ENCODE peak calls at places on chromosomes 3 and 15, in seven cellular contexts. One of them, this sample, is unnamed.

GRCh38 chr3:171255236-171255806 is 204.9 kb downstream of the TNIK start:
- DNase-seq in Calu3: peak; percentile 40
- DNase-seq in A673: no peak
- DNase-seq in upper lobe of right lung: no peak
- DNase-seq in AG09309: no peak
- DNase-seq in left ventricle myocardium inferior: no peak
- DNase-seq in ascending aorta: no peak
- DNase-seq in this sample: no peak

GRCh38 chr3:71450162-71450561 is 133.4 kb downstream of the FOXP1 start:
- DNase-seq in AG09309: no peak
- DNase-seq in upper lobe of right lung: no peak
- DNase-seq in ascending aorta: no peak
- DNase-seq in left ventricle myocardium inferior: no peak
- DNase-seq in A673: no peak
- DNase-seq in Calu3: no peak
- DNase-seq in this sample: no peak

GRCh38 chr3:11609481-11609880 is 34.2 kb downstream of the VGLL4 start:
- DNase-seq in A673: no peak
- DNase-seq in Calu3: no peak
- DNase-seq in upper lobe of right lung: no peak
- DNase-seq in AG09309: no peak
- DNase-seq in ascending aorta: no peak
- DNase-seq in left ventricle myocardium inferior: no peak
- DNase-seq in this sample: no peak

GRCh38 chr3:185926445-185926844 is 11.4 kb downstream of the TRA2B start:
- DNase-seq in A673: no peak
- DNase-seq in upper lobe of right lung: no peak
- DNase-seq in Calu3: no peak
- DNase-seq in left ventricle myocardium inferior: no peak
- DNase-seq in ascending aorta: no peak
- DNase-seq in AG09309: no peak
- DNase-seq in this sample: no peak

GRCh38 chr3:51845129-51845528 is 16.3 kb upstream of the IQCF2 start:
- DNase-seq in Calu3: no peak
- DNase-seq in upper lobe of right lung: no peak
- DNase-seq in AG09309: no peak
- DNase-seq in ascending aorta: no peak
- DNase-seq in left ventricle myocardium inferior: no peak
- DNase-seq in A673: no peak
- DNase-seq in this sample: no peak

GRCh38 chr15:101276501-101277037 is 716 bp downstream of the SELENOS start:
- DNase-seq in upper lobe of right lung: no peak
- DNase-seq in Calu3: peak; percentile 28
- DNase-seq in left ventricle myocardium inferior: no peak
- DNase-seq in ascending aorta: no peak
- DNase-seq in A673: peak; percentile 42
- DNase-seq in AG09309: no peak
- DNase-seq in this sample: no peak

GRCh38 chr15:51536965-51537574 is 85.5 kb downstream of the DMXL2 start:
- DNase-seq in A673: peak; percentile 17
- DNase-seq in Calu3: peak; percentile 4
- DNase-seq in ascending aorta: no peak
- DNase-seq in upper lobe of right lung: no peak
- DNase-seq in left ventricle myocardium inferior: no peak
- DNase-seq in AG09309: no peak
- DNase-seq in this sample: no peak

GRCh38 chr3:125151916-125152315 is 60.6 kb downstream of the SLC12A8 start:
- DNase-seq in Calu3: no peak
- DNase-seq in A673: no peak
- DNase-seq in upper lobe of right lung: no peak
- DNase-seq in ascending aorta: no peak
- DNase-seq in left ventricle myocardium inferior: no peak
- DNase-seq in AG09309: no peak
- DNase-seq in this sample: no peak

GRCh38 chr3:46660543-46661523 is 32.6 kb downstream of the ALS2CL start:
- DNase-seq in A673: no peak
- DNase-seq in ascending aorta: no peak
- DNase-seq in upper lobe of right lung: no peak
- DNase-seq in Calu3: no peak
- DNase-seq in left ventricle myocardium inferior: peak; percentile 64
- DNase-seq in AG09309: no peak
- DNase-seq in this sample: no peak

GRCh38 chr3:55013145-55013544 is 85.3 kb upstream of the LRTM1 start:
- DNase-seq in Calu3: no peak
- DNase-seq in A673: no peak
- DNase-seq in ascending aorta: no peak
- DNase-seq in AG09309: no peak
- DNase-seq in upper lobe of right lung: no peak
- DNase-seq in left ventricle myocardium inferior: no peak
- DNase-seq in this sample: no peak

GRCh38 chr15:91879148-91879547 is 25.6 kb downstream of the SLCO3A1 start:
- DNase-seq in AG09309: no peak
- DNase-seq in ascending aorta: no peak
- DNase-seq in A673: no peak
- DNase-seq in upper lobe of right lung: no peak
- DNase-seq in left ventricle myocardium inferior: no peak
- DNase-seq in Calu3: no peak
- DNase-seq in this sample: no peak

GRCh38 chr15:78018968-78019644 is 58.4 kb downstream of the TBC1D2B start:
- DNase-seq in upper lobe of right lung: no peak
- DNase-seq in Calu3: no peak
- DNase-seq in AG09309: no peak
- DNase-seq in A673: no peak
- DNase-seq in ascending aorta: no peak
- DNase-seq in left ventricle myocardium inferior: no peak
- DNase-seq in this sample: no peak

GRCh38 chr15:27396997-27397396 is 426.0 kb downstream of the GABRG3 start:
- DNase-seq in AG09309: no peak
- DNase-seq in left ventricle myocardium inferior: no peak
- DNase-seq in upper lobe of right lung: no peak
- DNase-seq in A673: no peak
- DNase-seq in ascending aorta: no peak
- DNase-seq in Calu3: no peak
- DNase-seq in this sample: no peak

GRCh38 chr15:43913941-43914340 is 87.1 kb downstream of the WDR76 start:
- DNase-seq in A673: no peak
- DNase-seq in AG09309: no peak
- DNase-seq in Calu3: no peak
- DNase-seq in ascending aorta: no peak
- DNase-seq in left ventricle myocardium inferior: no peak
- DNase-seq in upper lobe of right lung: no peak
- DNase-seq in this sample: no peak

GRCh38 chr3:197878427-197878826 is 71.6 kb upstream of the RPL35A start:
- DNase-seq in upper lobe of right lung: peak; percentile 77
- DNase-seq in Calu3: no peak
- DNase-seq in A673: no peak
- DNase-seq in AG09309: peak; percentile 11
- DNase-seq in left ventricle myocardium inferior: no peak
- DNase-seq in ascending aorta: no peak
- DNase-seq in this sample: no peak

GRCh38 chr3:24069045-24069444 is 124.0 kb downstream of the NR1D2 start:
- DNase-seq in ascending aorta: no peak
- DNase-seq in A673: no peak
- DNase-seq in left ventricle myocardium inferior: no peak
- DNase-seq in Calu3: peak; percentile 12
- DNase-seq in upper lobe of right lung: no peak
- DNase-seq in AG09309: no peak
- DNase-seq in this sample: no peak
- TF ChIP-seq CTCF in ascending aorta: peak; percentile 19
- TF ChIP-seq CTCF in A673: peak; percentile 11
- TF ChIP-seq CTCF in left ventricle myocardium inferior: peak; percentile 53
- TF ChIP-seq CTCF in Calu3: no peak
- TF ChIP-seq CTCF in upper lobe of right lung: peak; percentile 25
- TF ChIP-seq CTCF in AG09309: no peak
- TF ChIP-seq CTCF in this sample: no peak

GRCh38 chr3:4303187-4304123 is at the start of gene SETMAR:
- DNase-seq in Calu3: peak; percentile 83
- DNase-seq in ascending aorta: peak; percentile 75
- DNase-seq in left ventricle myocardium inferior: peak; percentile 92
- DNase-seq in A673: peak; percentile 94
- DNase-seq in upper lobe of right lung: peak; percentile 93
- DNase-seq in AG09309: peak; percentile 28
- DNase-seq in this sample: peak; percentile 78
- TF ChIP-seq CTCF in Calu3: no peak
- TF ChIP-seq CTCF in ascending aorta: no peak
- TF ChIP-seq CTCF in left ventricle myocardium inferior: no peak
- TF ChIP-seq CTCF in A673: no peak
- TF ChIP-seq CTCF in upper lobe of right lung: no peak
- TF ChIP-seq CTCF in AG09309: no peak
- TF ChIP-seq CTCF in this sample: no peak

DNA sequence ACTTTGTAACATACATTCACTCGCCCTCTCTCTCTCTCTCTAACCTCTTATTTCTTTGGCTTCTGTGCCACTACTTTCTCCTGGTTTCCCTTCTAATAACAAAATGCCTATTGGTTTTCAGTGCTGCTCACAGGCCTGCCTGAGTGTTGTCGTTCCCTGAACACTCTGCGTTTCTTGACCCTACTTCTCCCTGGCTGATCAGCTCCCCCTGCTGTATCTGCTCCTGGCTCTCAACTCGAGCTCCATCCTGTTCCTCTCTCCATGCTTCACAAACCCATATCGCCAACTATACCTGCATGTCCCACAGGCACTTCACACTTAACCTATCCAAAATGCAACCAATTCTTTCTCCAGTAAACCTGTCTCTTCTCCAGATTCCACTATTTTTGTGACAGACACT is 111.4 kb downstream of the OPA1 start:
- DNase-seq in ascending aorta: no peak
- DNase-seq in Calu3: no peak
- DNase-seq in A673: no peak
- DNase-seq in AG09309: no peak
- DNase-seq in left ventricle myocardium inferior: no peak
- DNase-seq in upper lobe of right lung: no peak
- DNase-seq in this sample: no peak
- TF ChIP-seq CTCF in ascending aorta: no peak
- TF ChIP-seq CTCF in Calu3: no peak
- TF ChIP-seq CTCF in A673: no peak
- TF ChIP-seq CTCF in AG09309: no peak
- TF ChIP-seq CTCF in left ventricle myocardium inferior: no peak
- TF ChIP-seq CTCF in upper lobe of right lung: no peak
- TF ChIP-seq CTCF in this sample: no peak

GRCh38 chr3:196081834-196082470 is at the start of gene TFRC:
- DNase-seq in A673: peak; percentile 98
- DNase-seq in left ventricle myocardium inferior: peak; percentile 96
- DNase-seq in ascending aorta: peak; percentile 66
- DNase-seq in AG09309: peak; percentile 52
- DNase-seq in Calu3: peak; percentile 98
- DNase-seq in upper lobe of right lung: peak; percentile 99
- DNase-seq in this sample: peak; percentile 87
- TF ChIP-seq CTCF in A673: no peak
- TF ChIP-seq CTCF in left ventricle myocardium inferior: no peak
- TF ChIP-seq CTCF in ascending aorta: no peak
- TF ChIP-seq CTCF in AG09309: no peak
- TF ChIP-seq CTCF in Calu3: no peak
- TF ChIP-seq CTCF in upper lobe of right lung: no peak
- TF ChIP-seq CTCF in this sample: no peak

GRCh38 chr15:45276851-45277250 is 24.8 kb downstream of the SLC28A2 start:
- DNase-seq in AG09309: peak; percentile 13
- DNase-seq in A673: peak; percentile 58
- DNase-seq in Calu3: no peak
- DNase-seq in ascending aorta: no peak
- DNase-seq in left ventricle myocardium inferior: no peak
- DNase-seq in upper lobe of right lung: no peak
- DNase-seq in this sample: no peak
- TF ChIP-seq CTCF in AG09309: peak; percentile 55
- TF ChIP-seq CTCF in A673: peak; percentile 58
- TF ChIP-seq CTCF in Calu3: no peak
- TF ChIP-seq CTCF in ascending aorta: no peak
- TF ChIP-seq CTCF in left ventricle myocardium inferior: peak; percentile 63
- TF ChIP-seq CTCF in upper lobe of right lung: peak; percentile 43
- TF ChIP-seq CTCF in this sample: no peak

DNA sequence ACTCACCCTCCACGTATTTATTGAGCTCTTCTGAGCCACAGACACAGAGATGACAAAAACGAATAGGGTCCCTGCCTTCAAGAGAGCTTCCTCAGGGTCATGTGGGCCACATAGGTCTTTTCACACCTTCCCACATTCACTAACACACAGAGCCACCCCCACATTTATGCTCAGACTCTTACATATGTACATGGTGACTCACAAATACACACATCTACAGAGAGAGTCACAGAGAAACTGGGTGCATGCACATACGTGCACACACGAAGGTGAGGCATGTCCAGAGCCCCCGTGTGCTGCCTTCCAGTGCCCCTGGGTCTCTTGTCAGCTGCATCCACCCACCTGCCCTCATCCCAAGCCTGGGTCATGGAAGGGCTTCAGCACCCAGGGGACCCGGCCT is 9.9 kb upstream of the TMEM115 start:
- DNase-seq in ascending aorta: no peak
- DNase-seq in AG09309: no peak
- DNase-seq in Calu3: no peak
- DNase-seq in A673: no peak
- DNase-seq in upper lobe of right lung: no peak
- DNase-seq in left ventricle myocardium inferior: no peak
- DNase-seq in this sample: no peak
- TF ChIP-seq CTCF in ascending aorta: no peak
- TF ChIP-seq CTCF in AG09309: no peak
- TF ChIP-seq CTCF in Calu3: no peak
- TF ChIP-seq CTCF in A673: no peak
- TF ChIP-seq CTCF in upper lobe of right lung: no peak
- TF ChIP-seq CTCF in left ventricle myocardium inferior: no peak
- TF ChIP-seq CTCF in this sample: no peak